ENCODE peak calls at places on chromosome 13, in five cellular contexts. V is heart right ventricle, S is tibial artery, B is psoas muscle, E is ascending aorta. L is an unnamed sample.

GRCh38 chr13:64591981-64592380 is 2638.2 kb downstream of the PCDH9 start:
- DNase-seq in B (no peak), E (no peak), V (no peak), S (no peak), L (no peak)

GRCh38 chr13:85970727-85971126 is 171.5 kb upstream of the SLITRK6 start:
- DNase-seq in V (no peak), E (no peak), S (no peak), B (no peak), L (no peak)

GRCh38 chr13:49165798-49166752 is 54.1 kb upstream of the MLNR start:
- DNase-seq in V (no peak), S (no peak), B (no peak), E (no peak), L (no peak)

GRCh38 chr13:29847501-29847983 is 2.9 kb downstream of the UBL3 start:
- DNase-seq in V (peak), B (no peak), E (no peak), S (no peak), L (no peak)

GRCh38 chr13:48570225-48570828 is 37.4 kb upstream of the RCBTB2 start:
- DNase-seq in S (peak), E (no peak), V (no peak), B (no peak), L (no peak)

GRCh38 chr13:94210826-94211225 is 268.7 kb downstream of the DCT start:
- DNase-seq in V (no peak), E (no peak), S (no peak), B (no peak), L (no peak)

GRCh38 chr13:20960663-20961309 is 58.2 kb upstream of the XPO4 start:
- DNase-seq in V (no peak), S (no peak), E (no peak), B (no peak), L (no peak)

GRCh38 chr13:39451860-39452301 is 151.1 kb downstream of the LHFPL6 start:
- DNase-seq in S (peak), B (peak), E (no peak), V (peak), L (no peak)

GRCh38 chr13:101242720-101243119 is 173.6 kb downstream of the NALCN start:
- DNase-seq in S (no peak), E (no peak), B (no peak), V (no peak), L (no peak)

GRCh38 chr13:95560387-95560786 is 7.9 kb downstream of the CLDN10 start:
- DNase-seq in E (no peak), S (no peak), V (no peak), B (no peak), L (no peak)

GRCh38 chr13:83780201-83780600 is 102.1 kb downstream of the SLITRK1 start:
- DNase-seq in E (no peak), V (no peak), S (no peak), B (no peak), L (no peak)

GRCh38 chr13:30307966-30308290 is 577 bp upstream of the KATNAL1 start:
- DNase-seq in E (no peak), B (no peak), S (no peak), V (no peak), L (no peak)

GRCh38 chr13:38590796-38591507 is 95.9 kb upstream of the FREM2 start:
- DNase-seq in E (no peak), S (no peak), B (no peak), V (no peak), L (no peak)

GRCh38 chr13:73825143-73825542 is 309.1 kb downstream of the KLF12 start:
- DNase-seq in S (no peak), E (no peak), V (no peak), B (no peak), L (no peak)
- H3K27ac ChIP-seq in S (no peak), E (no peak), V (no peak), B (no peak), L (no peak)

GRCh38 chr13:24281188-24282008 is 28.0 kb upstream of the C1QTNF9 start:
- DNase-seq in B (no peak), E (no peak), V (no peak), S (no peak), L (peak)
- TF ChIP-seq CTCF in B (no peak), E (no peak), V (no peak), S (no peak), L (no peak)

GRCh38 chr13:73073050-73073449 is 14.2 kb downstream of the KLF5 start:
- DNase-seq in V (no peak), E (no peak), B (no peak), S (no peak), L (no peak)

GRCh38 chr13:73075546-73075945 is 16.7 kb downstream of the KLF5 start:
- DNase-seq in E (no peak), B (no peak), S (no peak), V (no peak), L (no peak)

GRCh38 chr13:73076013-73076412 is 17.2 kb downstream of the KLF5 start:
- DNase-seq in S (no peak), E (no peak), B (no peak), V (no peak), L (no peak)

GRCh38 chr13:73072501-73072900 is 13.7 kb downstream of the KLF5 start:
- DNase-seq in E (no peak), S (no peak), V (no peak), B (no peak), L (no peak)

DNA sequence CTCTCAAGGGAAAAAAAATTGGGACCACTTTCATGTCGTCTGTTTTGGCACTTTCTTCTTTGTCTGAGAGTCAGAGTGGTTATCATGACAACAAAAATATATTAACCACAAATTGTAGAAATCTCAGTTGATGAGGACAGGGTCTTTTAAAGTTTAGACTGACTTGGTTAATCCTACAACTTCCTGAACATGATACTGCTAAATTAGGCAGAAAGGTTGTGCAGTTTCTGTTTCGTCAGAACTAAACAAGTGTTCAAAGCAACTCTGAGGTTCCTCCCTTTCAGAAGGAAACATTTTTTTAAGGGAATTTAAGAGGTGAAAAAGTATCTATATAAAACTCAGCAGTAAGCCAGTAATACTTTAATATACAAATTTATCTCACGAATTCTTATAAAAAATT is 15.3 kb downstream of the KLF5 start:
- DNase-seq in E (no peak), B (no peak), S (no peak), V (no peak), L (no peak)
- H3K27ac ChIP-seq in E (no peak), B (no peak), S (no peak), V (no peak), L (no peak)

GRCh38 chr13:99061411-99061810 is 83.5 kb upstream of the DOCK9 start:
- DNase-seq in B (no peak), E (no peak), S (no peak), V (no peak), L (no peak)
- TF ChIP-seq CTCF in B (no peak), E (no peak), S (no peak), V (no peak), L (no peak)

GRCh38 chr13:110108348-110109139 is 198.4 kb downstream of the COL4A1 start:
- DNase-seq in E (peak), S (peak), B (peak), V (peak), L (peak)

GRCh38 chr13:110110783-110111182 is 196.2 kb downstream of the COL4A1 start:
- DNase-seq in S (no peak), E (no peak), V (no peak), B (no peak), L (no peak)

GRCh38 chr13:110109140-110109783 is 197.7 kb downstream of the COL4A1 start:
- DNase-seq in V (no peak), B (no peak), S (no peak), E (no peak), L (no peak)

GRCh38 chr13:110107568-110108347 is 199.2 kb downstream of the COL4A1 start:
- DNase-seq in E (no peak), B (no peak), V (no peak), S (no peak), L (peak)

GRCh38 chr13:110109910-110110309 is 197.0 kb downstream of the COL4A1 start:
- DNase-seq in B (peak), S (peak), E (peak), V (peak), L (peak)
- H3K27ac ChIP-seq in B (peak), S (peak), E (peak), V (peak), L (peak)

GRCh38 chr13:74015137-74015536 is 119.1 kb downstream of the KLF12 start:
- DNase-seq in E (no peak), B (no peak), V (no peak), S (no peak), L (no peak)
- TF ChIP-seq CTCF in E (no peak), B (no peak), V (peak), S (no peak), L (no peak)

GRCh38 chr13:103539265-103539664 is 473.0 kb upstream of the SLC10A2 start:
- DNase-seq in V (no peak), B (no peak), S (no peak), E (no peak), L (no peak)
- H3K27ac ChIP-seq in V (no peak), B (no peak), S (no peak), E (no peak), L (no peak)

GRCh38 chr13:78659450-78660110 is 625 bp upstream of the OBI1 start:
- DNase-seq in B (no peak), E (no peak), V (no peak), S (no peak), L (no peak)
- TF ChIP-seq CTCF in B (no peak), E (no peak), V (no peak), S (no peak), L (no peak)

DNA sequence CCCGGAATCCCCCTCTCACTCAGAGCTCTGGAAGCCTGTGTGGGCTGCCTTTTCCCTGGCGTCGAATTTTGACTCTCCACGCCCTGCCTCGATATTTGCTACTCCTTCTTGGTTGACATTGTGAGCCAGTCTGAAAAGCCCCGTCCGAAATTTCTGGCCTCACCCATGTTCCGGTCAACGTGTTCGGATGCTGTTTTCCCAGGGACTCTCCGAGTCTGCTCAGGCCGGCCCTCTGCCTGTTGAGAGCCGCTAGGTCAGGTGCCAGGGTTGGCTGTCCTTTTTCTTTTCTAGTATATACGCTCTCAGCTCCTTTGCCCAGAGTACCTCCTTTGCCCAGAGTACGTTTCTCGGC is 6.8 kb upstream of the DGKH start:
- DNase-seq in V (peak), S (peak), B (peak), E (peak), L (peak)
- H3K27ac ChIP-seq in V (peak), S (peak), B (peak), E (peak), L (peak)

GRCh38 chr13:107203146-107203847 is 635.4 kb upstream of the ARGLU1 start:
- DNase-seq in E (no peak), B (no peak), V (peak), S (no peak), L (no peak)
- TF ChIP-seq CTCF in E (no peak), B (peak), V (peak), S (no peak), L (no peak)